ENCODE peak calls at places on chromosomes 12 and 14, in ten cellular contexts. C, S, J, F, D, E, O, M, V and Y are unnamed samples.

GRCh38 chr14:105841022-105842009 is 314.9 kb downstream of the TMEM121 start:
- DNase-seq in C (no peak), S (peak; percentile 48), J (no peak), F (peak; percentile 8), D (no peak), E (peak; percentile 23), O (no peak), M (no peak), V (peak; percentile 8), Y (no peak)

GRCh38 chr14:72678360-72678759 is 215.5 kb downstream of the DPF3 start:
- DNase-seq in C (no peak), S (no peak), J (no peak), F (no peak), D (peak; percentile 43), E (no peak), O (peak; percentile 54), M (peak; percentile 69), V (no peak), Y (no peak)

GRCh38 chr12:93783827-93784226 is 106.7 kb downstream of the CRADD start:
- DNase-seq in C (peak; percentile 11), S (no peak), J (peak; percentile 40), F (no peak), D (no peak), E (no peak), O (no peak), M (no peak), V (no peak), Y (no peak)

GRCh38 chr14:102768223-102769048 is 8.8 kb upstream of the TRAF3 start:
- DNase-seq in C (no peak), S (no peak), J (no peak), F (no peak), D (no peak), E (peak; percentile 36), O (no peak), M (no peak), V (no peak), Y (no peak)

GRCh38 chr12:34097213-34097612 is 74.9 kb downstream of the ALG10 start:
- DNase-seq in C (no peak), S (no peak), J (no peak), F (no peak), D (no peak), E (no peak), O (no peak), M (no peak), V (no peak), Y (no peak)

GRCh38 chr14:23056956-23057756 is at the start of gene CDH24:
- DNase-seq in C (peak; percentile 55), S (no peak), J (peak; percentile 76), F (peak; percentile 89), D (peak; percentile 75), E (peak; percentile 77), O (peak; percentile 63), M (peak; percentile 72), V (peak; percentile 80), Y (peak; percentile 95)

GRCh38 chr12:103930787-103931536 is 752 bp downstream of the HSP90B1 start:
- DNase-seq in C (peak; percentile 4), S (peak; percentile 73), J (peak; percentile 25), F (no peak), D (peak; percentile 19), E (peak; percentile 59), O (no peak), M (peak; percentile 39), V (peak; percentile 63), Y (peak; percentile 57)

GRCh38 chr12:14828896-14829295 is 14.4 kb downstream of the ART4 start:
- DNase-seq in C (no peak), S (no peak), J (no peak), F (peak; percentile 55), D (no peak), E (no peak), O (no peak), M (peak; percentile 77), V (no peak), Y (no peak)

GRCh38 chr12:116142936-116143882 is 134.3 kb downstream of the MED13L start:
- DNase-seq in C (no peak), S (no peak), J (no peak), F (no peak), D (peak; percentile 93), E (no peak), O (peak; percentile 26), M (peak; percentile 83), V (no peak), Y (peak; percentile 30)

GRCh38 chr12:23555180-23555784 is 394.2 kb downstream of the SOX5 start:
- DNase-seq in C (no peak), S (no peak), J (no peak), F (no peak), D (no peak), E (no peak), O (no peak), M (no peak), V (no peak), Y (no peak)

GRCh38 chr12:114848661-114849060 is 164.7 kb upstream of the TBX3 start:
- DNase-seq in C (no peak), S (no peak), J (no peak), F (no peak), D (no peak), E (no peak), O (no peak), M (peak; percentile 94), V (peak; percentile 54), Y (no peak)

GRCh38 chr12:70964867-70965469 is 44.4 kb upstream of the PTPRR start:
- DNase-seq in C (no peak), S (no peak), J (no peak), F (peak; percentile 56), D (no peak), E (no peak), O (no peak), M (no peak), V (no peak), Y (no peak)

GRCh38 chr12:10406725-10407124 is 2.8 kb downstream of the KLRC4 start:
- DNase-seq in C (no peak), S (peak; percentile 63), J (no peak), F (no peak), D (no peak), E (peak; percentile 38), O (no peak), M (no peak), V (no peak), Y (no peak)

GRCh38 chr14:105364100-105364708 is 34.1 kb upstream of the TEX22 start:
- DNase-seq in C (peak; percentile 22), S (no peak), J (peak; percentile 25), F (no peak), D (no peak), E (no peak), O (no peak), M (peak; percentile 37), V (no peak), Y (peak; percentile 59)

GRCh38 chr12:64825143-64826011 is 930 bp downstream of the TBC1D30 start:
- DNase-seq in C (no peak), S (no peak), J (no peak), F (peak; percentile 75), D (no peak), E (no peak), O (no peak), M (no peak), V (no peak), Y (peak; percentile 21)

GRCh38 chr12:117699575-117699974 is 269.2 kb downstream of the KSR2 start:
- DNase-seq in C (no peak), S (no peak), J (no peak), F (no peak), D (peak; percentile 86), E (no peak), O (no peak), M (no peak), V (no peak), Y (no peak)

GRCh38 chr14:76955575-76956252 is 72.8 kb downstream of the IRF2BPL start:
- DNase-seq in C (peak; percentile 23), S (no peak), J (peak; percentile 72), F (peak; percentile 84), D (peak; percentile 75), E (peak; percentile 54), O (no peak), M (peak; percentile 53), V (no peak), Y (no peak)

GRCh38 chr12:46832084-46832704 is 6.4 kb upstream of the SLC38A4 start:
- DNase-seq in C (no peak), S (no peak), J (no peak), F (peak; percentile 83), D (no peak), E (no peak), O (no peak), M (no peak), V (no peak), Y (peak; percentile 69)

GRCh38 chr14:30582376-30582775 is 23.4 kb downstream of the G2E3 start:
- DNase-seq in C (no peak), S (no peak), J (no peak), F (no peak), D (no peak), E (no peak), O (no peak), M (no peak), V (no peak), Y (no peak)

GRCh38 chr14:33617154-33617553 is 333.7 kb downstream of the EGLN3 start:
- DNase-seq in C (no peak), S (no peak), J (no peak), F (no peak), D (peak; percentile 94), E (no peak), O (no peak), M (peak; percentile 88), V (no peak), Y (no peak)

GRCh38 chr14:54329082-54329695 is 67.6 kb upstream of the CDKN3 start:
- DNase-seq in C (no peak), S (no peak), J (no peak), F (peak; percentile 88), D (peak; percentile 96), E (no peak), O (peak; percentile 26), M (peak; percentile 82), V (peak; percentile 30), Y (peak; percentile 93)

GRCh38 chr12:52603314-52603713 is 2.1 kb upstream of the KRT72 start:
- DNase-seq in C (no peak), S (no peak), J (no peak), F (peak; percentile 26), D (peak; percentile 26), E (no peak), O (peak; percentile 24), M (no peak), V (no peak), Y (no peak)

GRCh38 chr14:40847496-40847895 is 759.2 kb upstream of the LRFN5 start:
- DNase-seq in C (no peak), S (no peak), J (no peak), F (no peak), D (peak; percentile 25), E (no peak), O (no peak), M (no peak), V (no peak), Y (no peak)

GRCh38 chr12:69241444-69242092 is 2.2 kb downstream of the CPSF6 start:
- DNase-seq in C (no peak), S (no peak), J (no peak), F (no peak), D (no peak), E (no peak), O (no peak), M (no peak), V (no peak), Y (peak; percentile 25)

GRCh38 chr12:38056701-38057689 is 259.6 kb upstream of the ALG10B start:
- DNase-seq in C (no peak), S (no peak), J (no peak), F (no peak), D (peak; percentile 97), E (no peak), O (no peak), M (no peak), V (no peak), Y (no peak)

GRCh38 chr12:120861074-120861795 is 42.9 kb downstream of the SPPL3 start:
- DNase-seq in C (no peak), S (no peak), J (no peak), F (no peak), D (peak; percentile 63), E (no peak), O (no peak), M (no peak), V (no peak), Y (no peak)

GRCh38 chr14:99565383-99565782 is 38.6 kb downstream of the CCDC85C start:
- DNase-seq in C (no peak), S (no peak), J (no peak), F (no peak), D (peak; percentile 30), E (no peak), O (no peak), M (no peak), V (no peak), Y (peak; percentile 41)

GRCh38 chr12:9866786-9867379 is 2.3 kb downstream of the CLEC2B start:
- DNase-seq in C (no peak), S (no peak), J (no peak), F (no peak), D (no peak), E (no peak), O (no peak), M (no peak), V (no peak), Y (no peak)